ENCODE peak calls at places on chromosomes 5 and 9, in six cellular contexts. W is mucosa of descending colon, Y is heart right ventricle, S is GM12865, L is NCI-H2029, X is mesendoderm. J is an unnamed sample.

GRCh38 chr5:27592231-27592630 is 553.8 kb upstream of the CDH9 start:
- DNase-seq in W (no peak), S (no peak), L (no peak), X (peak), Y (no peak), J (no peak)

GRCh38 chr9:127776195-127776918 is 2.1 kb downstream of the SH2D3C start:
- DNase-seq in S (peak), W (peak), X (peak), L (peak), Y (no peak), J (no peak)

GRCh38 chr9:137264067-137264466 is 8.9 kb downstream of the NELFB start:
- DNase-seq in L (no peak), Y (no peak), S (no peak), X (no peak), W (no peak), J (no peak)

GRCh38 chr5:93163010-93163663 is 417.9 kb downstream of the NR2F1-AS1 start:
- DNase-seq in Y (no peak), X (peak), W (no peak), S (no peak), L (no peak), J (no peak)

GRCh38 chr9:88344013-88344412 is 44.2 kb upstream of the SPIN1 start:
- DNase-seq in L (no peak), S (no peak), Y (no peak), W (no peak), X (peak), J (no peak)

GRCh38 chr5:102313907-102314306 is 17.8 kb upstream of the SLCO4C1 start:
- DNase-seq in Y (no peak), W (no peak), S (no peak), X (peak), L (no peak), J (no peak)

GRCh38 chr5:67992919-67993318 is 222.6 kb upstream of the PIK3R1 start:
- DNase-seq in Y (no peak), L (no peak), W (no peak), S (no peak), X (no peak), J (no peak)

GRCh38 chr9:116193636-116194035 is 40.0 kb downstream of the PAPPA start:
- DNase-seq in S (no peak), L (no peak), W (no peak), Y (no peak), X (no peak), J (no peak)

GRCh38 chr5:134545070-134545868 is 19.8 kb downstream of the JADE2 start:
- DNase-seq in S (peak), Y (peak), W (no peak), X (no peak), L (no peak), J (peak)

GRCh38 chr5:54905942-54906537 is 79.4 kb downstream of the ESM1 start:
- DNase-seq in X (peak), L (peak), S (peak), W (no peak), Y (peak), J (no peak)

GRCh38 chr9:88782931-88783451 is 208.3 kb upstream of the S1PR3 start:
- DNase-seq in Y (no peak), W (no peak), S (no peak), X (no peak), L (no peak), J (no peak)

GRCh38 chr9:104921067-104921741 is 6.8 kb downstream of the ABCA1 start:
- DNase-seq in S (peak), X (no peak), L (no peak), Y (no peak), W (no peak), J (no peak)

GRCh38 chr9:94568250-94568889 is 13.5 kb downstream of the PCAT7 start:
- DNase-seq in L (no peak), Y (no peak), W (no peak), S (no peak), X (no peak), J (no peak)

GRCh38 chr5:169169786-169170185 is 131.2 kb downstream of the SLIT3 start:
- DNase-seq in Y (no peak), L (no peak), X (peak), S (no peak), W (no peak), J (no peak)

GRCh38 chr9:99385814-99386279 is 163.8 kb downstream of the SEC61B start:
- DNase-seq in Y (peak), X (no peak), L (no peak), W (no peak), S (no peak), J (no peak)

GRCh38 chr9:132412089-132412488 is 2.1 kb downstream of the CFAP77 start:
- DNase-seq in X (peak), Y (no peak), W (no peak), L (no peak), S (peak), J (no peak)

GRCh38 chr5:133347039-133347438 is 265.3 kb downstream of the FSTL4 start:
- DNase-seq in X (no peak), Y (no peak), L (no peak), W (no peak), S (peak), J (no peak)

GRCh38 chr5:37703841-37704241 is 136.0 kb downstream of the GDNF start:
- DNase-seq in L (no peak), W (no peak), Y (no peak), S (no peak), X (no peak), J (no peak)

GRCh38 chr5:53430618-53431252 is 49.7 kb upstream of the FST start:
- DNase-seq in Y (no peak), L (no peak), X (peak), W (no peak), S (peak), J (no peak)

GRCh38 chr5:159873680-159874079 is 42.6 kb upstream of the ADRA1B start:
- DNase-seq in L (no peak), S (no peak), X (no peak), Y (no peak), W (no peak), J (no peak)

GRCh38 chr5:133943475-133943817 is 25.0 kb downstream of the C5orf15 start:
- DNase-seq in Y (no peak), W (no peak), S (no peak), L (no peak), X (no peak), J (no peak)

GRCh38 chr9:105405514-105406131 is 42.2 kb upstream of the FSD1L start:
- DNase-seq in W (no peak), Y (no peak), L (peak), S (peak), X (no peak), J (no peak)

GRCh38 chr9:9631302-9631701 is 981.5 kb downstream of the PTPRD start:
- DNase-seq in Y (no peak), W (no peak), S (peak), X (no peak), L (no peak), J (no peak)

GRCh38 chr9:133768859-133769510 is 30.8 kb upstream of the SARDH start:
- DNase-seq in X (peak), W (peak), L (no peak), Y (peak), S (no peak), J (no peak)

GRCh38 chr5:176697267-176697928 is 50.1 kb downstream of the TSPAN17 start:
- DNase-seq in Y (no peak), W (no peak), X (no peak), S (no peak), L (no peak), J (no peak)

GRCh38 chr9:22044583-22044982 is 35.5 kb upstream of the CDKN2B start:
- DNase-seq in Y (no peak), S (no peak), L (no peak), X (no peak), W (no peak), J (no peak)

GRCh38 chr5:1131191-1131621 is 19.3 kb upstream of the SLC12A7 start:
- DNase-seq in X (no peak), S (no peak), Y (no peak), L (no peak), W (no peak), J (no peak)

GRCh38 chr5:154865466-154866184 is 7.2 kb downstream of the CNOT8 start:
- DNase-seq in L (no peak), W (no peak), S (no peak), Y (no peak), X (no peak), J (no peak)

GRCh38 chr5:111975133-111975532 is 218.1 kb upstream of the NREP start:
- DNase-seq in S (no peak), Y (no peak), X (no peak), L (no peak), W (no peak), J (no peak)

GRCh38 chr5:150457112-150457511 is 7.6 kb upstream of the RPS14 start:
- DNase-seq in Y (no peak), W (no peak), S (peak), X (peak), L (no peak), J (no peak)

GRCh38 chr5:40033411-40033810 is 608.6 kb upstream of the DAB2 start:
- DNase-seq in Y (no peak), X (no peak), W (no peak), L (no peak), S (peak), J (no peak)

GRCh38 chr9:33024126-33024965 is 727 bp upstream of the DNAJA1 start:
- DNase-seq in L (no peak), Y (no peak), S (peak), W (no peak), X (peak), J (no peak)

GRCh38 chr9:73151653-73152382 is at the start of gene ANXA1:
- DNase-seq in L (no peak), W (no peak), Y (peak), S (no peak), X (peak), J (no peak)

GRCh38 chr9:106885451-106885850 is 22.5 kb downstream of the ZNF462 start:
- DNase-seq in X (no peak), L (no peak), W (no peak), S (no peak), Y (no peak), J (no peak)

GRCh38 chr5:54667136-54667535 is 149.6 kb downstream of the SNX18 start:
- DNase-seq in Y (no peak), S (no peak), L (no peak), X (no peak), W (no peak), J (no peak)

GRCh38 chr5:24621809-24622208 is 23.0 kb downstream of the CDH10 start:
- DNase-seq in X (peak), L (no peak), W (no peak), S (no peak), Y (peak), J (no peak)

GRCh38 chr5:145429170-145429569 is 406.0 kb downstream of the PRELID2 start:
- DNase-seq in X (no peak), L (no peak), Y (no peak), W (no peak), S (no peak), J (no peak)